ENCODE peak calls at places on chromosomes 12 and 14, in four cellular contexts. D, S, N and H are unnamed samples.

GRCh38 chr14:70827366-70828151 is 18.2 kb upstream of the MAP3K9 start:
- DNase-seq in D (no peak), S (no peak), N (no peak), H (no peak)

GRCh38 chr12:113190761-113191160 is 5.2 kb downstream of the RITA1 start:
- DNase-seq in D (no peak), S (no peak), N (peak), H (peak)

GRCh38 chr14:68782091-68782981 is 10.5 kb downstream of the ZFP36L1 start:
- DNase-seq in D (no peak), S (no peak), N (no peak), H (no peak)

GRCh38 chr12:83823386-83824045 is 1089.1 kb downstream of the SLC6A15 start:
- DNase-seq in D (no peak), S (peak), N (peak), H (peak)

GRCh38 chr12:78241472-78241871 is 410.8 kb downstream of the NAV3 start:
- DNase-seq in D (no peak), S (no peak), N (no peak), H (no peak)

GRCh38 chr14:57487771-57488170 is 5.9 kb downstream of the CCDC198 start:
- DNase-seq in D (no peak), S (no peak), N (no peak), H (peak)

GRCh38 chr12:15830538-15830937 is 41.4 kb upstream of the EPS8 start:
- DNase-seq in D (no peak), S (no peak), N (peak), H (peak)

GRCh38 chr12:99911076-99911475 is 73.7 kb downstream of the ANKS1B start:
- DNase-seq in D (no peak), S (peak), N (peak), H (peak)

GRCh38 chr14:55752580-55753365 is 172.8 kb downstream of the KTN1 start:
- DNase-seq in D (no peak), S (no peak), N (peak), H (peak)

GRCh38 chr12:23561536-23561935 is 387.9 kb downstream of the SOX5 start:
- DNase-seq in D (no peak), S (no peak), N (no peak), H (no peak)

GRCh38 chr14:93962701-93963601 is 13.4 kb downstream of the ASB2 start:
- DNase-seq in D (no peak), S (no peak), N (no peak), H (no peak)

GRCh38 chr14:21825147-21825743 is 151.6 kb upstream of the OR4E1 start:
- DNase-seq in D (no peak), S (no peak), N (peak), H (peak)

GRCh38 chr12:14960548-14961465 is 594 bp downstream of the ARHGDIB start:
- DNase-seq in D (peak), S (peak), N (peak), H (peak)

GRCh38 chr12:82366182-82366581 is 7.9 kb downstream of the METTL25 start:
- DNase-seq in D (no peak), S (no peak), N (no peak), H (no peak)

GRCh38 chr12:90086281-90086680 is 377.6 kb upstream of the ATP2B1 start:
- DNase-seq in D (no peak), S (no peak), N (no peak), H (no peak)

GRCh38 chr14:94904636-94905035 is 134.7 kb upstream of the GSC start:
- DNase-seq in D (no peak), S (no peak), N (peak), H (peak)

GRCh38 chr12:12376636-12377448 is 20.0 kb downstream of the BORCS5 start:
- DNase-seq in D (no peak), S (no peak), N (peak), H (peak)

GRCh38 chr14:102991376-102991775 is 66.0 kb downstream of the CDC42BPB start:
- DNase-seq in D (no peak), S (no peak), N (no peak), H (no peak)

DNA sequence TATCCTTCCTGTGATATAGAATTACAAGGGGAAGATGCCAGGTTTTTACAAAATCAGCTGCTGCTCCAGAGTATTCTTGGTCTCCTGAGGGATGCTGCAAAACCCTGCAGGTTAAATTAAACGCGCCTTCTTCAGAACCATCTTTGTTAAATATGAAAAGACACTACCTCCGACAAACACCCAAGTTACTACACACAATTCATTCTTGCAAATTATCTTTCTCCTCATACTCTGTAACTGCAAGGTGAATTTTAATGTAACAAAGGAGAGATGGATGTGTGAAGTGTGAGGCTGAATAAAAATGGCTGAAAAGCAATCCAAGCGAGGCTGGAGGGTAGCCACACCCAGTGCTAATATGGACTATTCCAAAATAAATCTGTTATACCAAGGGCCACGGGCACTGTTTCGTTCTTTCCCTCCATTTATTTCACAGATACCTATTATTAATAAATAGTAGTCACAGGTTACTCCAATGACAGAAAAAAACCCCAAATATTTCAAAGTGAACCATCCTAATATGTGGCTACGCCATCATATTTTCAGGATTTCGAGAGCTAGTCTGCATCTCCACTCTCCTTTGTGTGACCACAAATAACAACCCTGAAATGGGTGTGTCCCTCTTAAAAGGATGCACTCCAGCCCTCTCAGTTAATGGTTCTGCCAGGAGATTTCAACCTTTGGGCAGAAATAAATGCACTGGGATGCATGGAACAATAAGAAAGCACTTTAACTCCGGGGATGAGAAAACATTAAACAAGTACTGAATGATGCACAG is 53.0 kb upstream of the CCDC175 start:
- DNase-seq in D (no peak), S (no peak), N (no peak), H (no peak)
- H3K4me3 ChIP-seq in D (no peak), S (no peak), N (no peak), H (no peak)

GRCh38 chr14:104870368-104871144 is 5.5 kb downstream of the CEP170B start:
- DNase-seq in D (peak), S (no peak), N (no peak), H (no peak)
- TF ChIP-seq CTCF in D (peak), S (peak), N (peak), H (peak)

DNA sequence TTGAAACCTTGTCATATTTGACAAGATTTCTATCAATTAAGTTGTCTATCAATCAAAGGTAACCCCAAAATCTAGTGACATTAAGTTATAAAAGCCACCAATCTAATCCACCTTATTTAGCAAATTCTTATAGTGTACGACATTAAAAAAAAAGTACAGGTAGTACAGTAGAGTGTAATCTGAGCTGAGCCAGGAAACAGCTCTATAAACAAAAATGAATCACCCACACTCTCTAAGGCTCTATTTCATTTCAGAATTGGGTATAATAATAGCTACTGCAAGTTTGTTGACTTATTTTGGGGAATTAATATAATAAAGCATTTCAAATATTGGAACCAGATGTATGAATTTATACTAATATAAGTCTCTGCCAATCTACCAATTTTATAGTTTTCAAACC is 342.4 kb upstream of the FLRT2 start:
- DNase-seq in D (no peak), S (no peak), N (no peak), H (no peak)
- H3K4me3 ChIP-seq in D (no peak), S (no peak), N (no peak), H (no peak)

GRCh38 chr12:52508211-52508610 is 12.0 kb downstream of the KRT5 start:
- DNase-seq in D (no peak), S (no peak), N (no peak), H (no peak)
- TF ChIP-seq CTCF in D (no peak), S (no peak), N (no peak), H (no peak)

DNA sequence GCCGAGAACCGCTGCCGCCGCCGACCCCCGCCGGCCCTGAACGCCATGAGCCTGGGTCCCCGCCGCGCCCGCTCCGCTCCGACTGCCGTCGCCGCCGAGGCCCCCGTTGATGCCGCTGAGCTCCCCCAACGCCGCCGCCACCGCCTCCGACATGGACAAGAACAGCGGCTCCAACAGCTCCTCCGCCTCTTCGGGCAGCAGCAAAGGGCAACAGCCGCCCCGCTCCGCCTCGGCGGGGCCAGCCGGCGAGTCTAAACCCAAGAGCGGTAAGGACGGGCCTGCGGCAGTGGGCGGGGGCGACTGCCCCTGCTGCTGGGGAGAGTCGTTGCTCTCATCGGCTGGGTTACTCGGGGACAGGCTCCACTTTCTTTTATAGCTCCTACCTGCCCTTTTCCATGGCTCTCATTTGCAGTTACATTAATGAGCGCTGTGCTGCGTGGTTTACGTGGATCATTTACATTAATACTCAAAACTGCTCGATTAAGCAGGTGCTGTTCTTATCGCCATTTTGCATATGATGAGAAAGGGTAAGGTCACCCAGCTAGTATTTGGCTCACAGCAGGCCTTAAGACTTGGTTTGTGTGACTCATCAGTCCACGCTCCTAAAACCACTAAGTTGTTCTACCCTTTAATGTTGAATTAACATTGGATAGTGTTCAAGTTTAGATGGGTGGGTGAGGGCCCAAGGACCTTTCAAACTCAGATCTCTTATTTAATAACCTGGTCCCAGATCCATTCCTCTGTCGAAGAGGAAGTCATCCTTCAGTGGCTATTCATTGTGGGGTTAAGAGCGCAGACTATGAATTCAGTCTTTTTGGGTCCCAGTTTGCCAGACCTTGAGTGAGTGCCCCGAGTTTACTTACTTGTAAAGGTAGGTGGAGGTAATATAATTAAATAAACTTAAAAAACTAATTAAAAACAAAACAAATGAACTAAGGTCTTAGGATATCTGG is 823 bp downstream of the RNF10 start:
- DNase-seq in D (peak), S (peak), N (peak), H (peak)
- H3K4me3 ChIP-seq in D (peak), S (peak), N (peak), H (peak)

DNA sequence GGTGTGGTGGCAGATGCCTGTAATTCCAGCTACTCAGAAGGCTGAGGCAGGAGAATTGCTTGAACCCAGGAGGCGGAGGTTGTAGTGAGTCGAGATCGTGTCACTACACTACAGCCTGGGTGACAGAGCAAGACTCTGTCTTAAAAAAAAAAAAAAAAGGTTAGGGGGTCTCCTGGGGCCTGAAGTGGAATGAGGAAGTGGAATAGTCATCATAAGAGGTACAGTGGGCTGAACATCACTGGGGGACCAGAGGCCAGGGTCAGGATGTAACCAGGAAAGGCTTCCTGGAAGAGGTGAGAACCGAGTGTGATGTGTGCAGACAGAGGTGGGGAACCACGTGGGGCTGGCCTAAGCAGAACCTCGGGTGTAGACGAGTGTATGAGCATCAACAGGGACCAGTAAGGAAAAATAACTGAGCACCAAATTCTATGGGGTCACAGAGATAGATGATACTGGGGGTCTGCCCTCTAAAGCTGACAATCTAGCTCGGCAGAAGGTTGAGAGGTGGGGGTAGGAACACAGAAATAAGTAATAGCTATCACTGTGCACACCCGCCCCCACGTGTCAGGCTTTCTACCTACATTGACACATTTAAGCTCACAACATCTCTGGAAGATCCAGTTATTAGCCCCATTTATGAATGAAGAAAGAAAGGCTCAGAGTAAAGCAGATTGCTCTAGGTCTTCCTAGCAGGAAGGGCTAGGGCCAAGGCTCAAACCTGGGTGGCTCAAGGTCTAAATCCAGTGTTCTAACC is 5.0 kb upstream of the COX6A1 start:
- DNase-seq in D (no peak), S (no peak), N (no peak), H (no peak)
- TF ChIP-seq CTCF in D (no peak), S (no peak), N (no peak), H (no peak)